ENCODE peak calls at places on chromosomes 3 and 15, in ten cellular contexts. One of them, this sample, is unnamed.

GRCh38 chr3:110420158-110420641 is 651.4 kb upstream of the NECTIN3 start:
- DNase-seq in adipocyte: peak
- DNase-seq in stomach: no peak
- DNase-seq in CD4-positive, CD25-positive, alpha-beta regulatory T cell: no peak
- DNase-seq in neural progenitor cell: no peak
- DNase-seq in coronary artery: no peak
- DNase-seq in body of pancreas: no peak
- DNase-seq in AG09309: peak
- DNase-seq in hepatocyte: no peak
- DNase-seq in HCT116: peak
- DNase-seq in this sample: no peak

GRCh38 chr3:66473637-66474036 is 27.2 kb downstream of the LRIG1 start:
- DNase-seq in adipocyte: peak
- DNase-seq in stomach: no peak
- DNase-seq in CD4-positive, CD25-positive, alpha-beta regulatory T cell: no peak
- DNase-seq in neural progenitor cell: no peak
- DNase-seq in coronary artery: no peak
- DNase-seq in body of pancreas: no peak
- DNase-seq in AG09309: peak
- DNase-seq in hepatocyte: peak
- DNase-seq in HCT116: no peak
- DNase-seq in this sample: no peak

GRCh38 chr15:41881086-41881485 is 12.8 kb downstream of the SPTBN5 start:
- DNase-seq in adipocyte: no peak
- DNase-seq in stomach: no peak
- DNase-seq in CD4-positive, CD25-positive, alpha-beta regulatory T cell: no peak
- DNase-seq in neural progenitor cell: no peak
- DNase-seq in coronary artery: no peak
- DNase-seq in body of pancreas: no peak
- DNase-seq in AG09309: no peak
- DNase-seq in hepatocyte: no peak
- DNase-seq in HCT116: no peak
- DNase-seq in this sample: no peak

GRCh38 chr15:33834892-33835730 is 133.2 kb upstream of the CHRM5 start:
- DNase-seq in adipocyte: peak
- DNase-seq in stomach: no peak
- DNase-seq in CD4-positive, CD25-positive, alpha-beta regulatory T cell: no peak
- DNase-seq in neural progenitor cell: no peak
- DNase-seq in coronary artery: no peak
- DNase-seq in body of pancreas: no peak
- DNase-seq in AG09309: peak
- DNase-seq in hepatocyte: peak
- DNase-seq in HCT116: no peak
- DNase-seq in this sample: no peak

GRCh38 chr15:91407237-91407889 is 307.3 kb downstream of the SV2B start:
- DNase-seq in adipocyte: peak
- DNase-seq in stomach: no peak
- DNase-seq in CD4-positive, CD25-positive, alpha-beta regulatory T cell: peak
- DNase-seq in neural progenitor cell: no peak
- DNase-seq in coronary artery: no peak
- DNase-seq in body of pancreas: no peak
- DNase-seq in AG09309: no peak
- DNase-seq in hepatocyte: peak
- DNase-seq in HCT116: no peak
- DNase-seq in this sample: no peak

GRCh38 chr3:60708191-60708975 is 542.9 kb downstream of the FHIT start:
- DNase-seq in adipocyte: peak
- DNase-seq in stomach: no peak
- DNase-seq in CD4-positive, CD25-positive, alpha-beta regulatory T cell: no peak
- DNase-seq in neural progenitor cell: no peak
- DNase-seq in coronary artery: no peak
- DNase-seq in body of pancreas: no peak
- DNase-seq in AG09309: no peak
- DNase-seq in hepatocyte: peak
- DNase-seq in HCT116: no peak
- DNase-seq in this sample: no peak

GRCh38 chr15:60912984-60913697 is 316.0 kb downstream of the RORA start:
- DNase-seq in adipocyte: no peak
- DNase-seq in stomach: peak
- DNase-seq in CD4-positive, CD25-positive, alpha-beta regulatory T cell: no peak
- DNase-seq in neural progenitor cell: no peak
- DNase-seq in coronary artery: no peak
- DNase-seq in body of pancreas: no peak
- DNase-seq in AG09309: no peak
- DNase-seq in hepatocyte: no peak
- DNase-seq in HCT116: no peak
- DNase-seq in this sample: no peak

GRCh38 chr3:157115069-157116006 is 44.6 kb downstream of the CCNL1 start:
- DNase-seq in adipocyte: no peak
- DNase-seq in stomach: no peak
- DNase-seq in CD4-positive, CD25-positive, alpha-beta regulatory T cell: no peak
- DNase-seq in neural progenitor cell: peak
- DNase-seq in coronary artery: no peak
- DNase-seq in body of pancreas: no peak
- DNase-seq in AG09309: no peak
- DNase-seq in hepatocyte: peak
- DNase-seq in HCT116: no peak
- DNase-seq in this sample: no peak

GRCh38 chr15:68416158-68416535 is 15.8 kb downstream of the ITGA11 start:
- DNase-seq in adipocyte: no peak
- DNase-seq in stomach: no peak
- DNase-seq in CD4-positive, CD25-positive, alpha-beta regulatory T cell: no peak
- DNase-seq in neural progenitor cell: no peak
- DNase-seq in coronary artery: peak
- DNase-seq in body of pancreas: no peak
- DNase-seq in AG09309: no peak
- DNase-seq in hepatocyte: no peak
- DNase-seq in HCT116: no peak
- DNase-seq in this sample: peak

GRCh38 chr15:68417897-68418296 is 14.1 kb downstream of the ITGA11 start:
- DNase-seq in adipocyte: no peak
- DNase-seq in stomach: no peak
- DNase-seq in CD4-positive, CD25-positive, alpha-beta regulatory T cell: no peak
- DNase-seq in neural progenitor cell: no peak
- DNase-seq in coronary artery: no peak
- DNase-seq in body of pancreas: no peak
- DNase-seq in AG09309: no peak
- DNase-seq in hepatocyte: no peak
- DNase-seq in HCT116: no peak
- DNase-seq in this sample: peak

GRCh38 chr15:68415501-68416157 is 16.3 kb downstream of the ITGA11 start:
- DNase-seq in adipocyte: no peak
- DNase-seq in stomach: no peak
- DNase-seq in CD4-positive, CD25-positive, alpha-beta regulatory T cell: no peak
- DNase-seq in neural progenitor cell: no peak
- DNase-seq in coronary artery: peak
- DNase-seq in body of pancreas: no peak
- DNase-seq in AG09309: no peak
- DNase-seq in hepatocyte: no peak
- DNase-seq in HCT116: no peak
- DNase-seq in this sample: peak

GRCh38 chr15:68418611-68419161 is 13.3 kb downstream of the ITGA11 start:
- DNase-seq in adipocyte: peak
- DNase-seq in stomach: peak
- DNase-seq in CD4-positive, CD25-positive, alpha-beta regulatory T cell: no peak
- DNase-seq in neural progenitor cell: no peak
- DNase-seq in coronary artery: peak
- DNase-seq in body of pancreas: no peak
- DNase-seq in AG09309: no peak
- DNase-seq in hepatocyte: peak
- DNase-seq in HCT116: no peak
- DNase-seq in this sample: peak

GRCh38 chr15:68417051-68417450 is 14.9 kb downstream of the ITGA11 start:
- DNase-seq in adipocyte: no peak
- DNase-seq in stomach: no peak
- DNase-seq in CD4-positive, CD25-positive, alpha-beta regulatory T cell: no peak
- DNase-seq in neural progenitor cell: no peak
- DNase-seq in coronary artery: peak
- DNase-seq in body of pancreas: no peak
- DNase-seq in AG09309: no peak
- DNase-seq in hepatocyte: no peak
- DNase-seq in HCT116: no peak
- DNase-seq in this sample: peak
- H3K4me3 ChIP-seq in adipocyte: no peak
- H3K4me3 ChIP-seq in stomach: no peak
- H3K4me3 ChIP-seq in CD4-positive, CD25-positive, alpha-beta regulatory T cell: no peak
- H3K4me3 ChIP-seq in neural progenitor cell: no peak
- H3K4me3 ChIP-seq in coronary artery: no peak
- H3K4me3 ChIP-seq in body of pancreas: no peak
- H3K4me3 ChIP-seq in AG09309: no peak
- H3K4me3 ChIP-seq in hepatocyte: no peak
- H3K4me3 ChIP-seq in HCT116: no peak
- H3K4me3 ChIP-seq in this sample: no peak

GRCh38 chr3:46133285-46133684 is 74.8 kb downstream of the CCR1 start:
- DNase-seq in adipocyte: no peak
- DNase-seq in stomach: no peak
- DNase-seq in CD4-positive, CD25-positive, alpha-beta regulatory T cell: no peak
- DNase-seq in neural progenitor cell: no peak
- DNase-seq in coronary artery: no peak
- DNase-seq in body of pancreas: no peak
- DNase-seq in AG09309: no peak
- DNase-seq in hepatocyte: no peak
- DNase-seq in HCT116: no peak
- DNase-seq in this sample: no peak

GRCh38 chr3:46130631-46131310 is 77.3 kb downstream of the CCR1 start:
- DNase-seq in adipocyte: no peak
- DNase-seq in stomach: no peak
- DNase-seq in CD4-positive, CD25-positive, alpha-beta regulatory T cell: no peak
- DNase-seq in neural progenitor cell: no peak
- DNase-seq in coronary artery: no peak
- DNase-seq in body of pancreas: no peak
- DNase-seq in AG09309: no peak
- DNase-seq in hepatocyte: no peak
- DNase-seq in HCT116: no peak
- DNase-seq in this sample: no peak

GRCh38 chr3:46132565-46132964 is 75.5 kb downstream of the CCR1 start:
- DNase-seq in adipocyte: no peak
- DNase-seq in stomach: no peak
- DNase-seq in CD4-positive, CD25-positive, alpha-beta regulatory T cell: no peak
- DNase-seq in neural progenitor cell: no peak
- DNase-seq in coronary artery: no peak
- DNase-seq in body of pancreas: peak
- DNase-seq in AG09309: no peak
- DNase-seq in hepatocyte: no peak
- DNase-seq in HCT116: no peak
- DNase-seq in this sample: no peak

GRCh38 chr3:46129588-46130272 is 78.4 kb downstream of the CCR1 start:
- DNase-seq in adipocyte: no peak
- DNase-seq in stomach: no peak
- DNase-seq in CD4-positive, CD25-positive, alpha-beta regulatory T cell: no peak
- DNase-seq in neural progenitor cell: no peak
- DNase-seq in coronary artery: no peak
- DNase-seq in body of pancreas: no peak
- DNase-seq in AG09309: no peak
- DNase-seq in hepatocyte: no peak
- DNase-seq in HCT116: no peak
- DNase-seq in this sample: no peak

GRCh38 chr3:46131884-46132478 is 76.1 kb downstream of the CCR1 start:
- DNase-seq in adipocyte: no peak
- DNase-seq in stomach: no peak
- DNase-seq in CD4-positive, CD25-positive, alpha-beta regulatory T cell: no peak
- DNase-seq in neural progenitor cell: no peak
- DNase-seq in coronary artery: no peak
- DNase-seq in body of pancreas: no peak
- DNase-seq in AG09309: no peak
- DNase-seq in hepatocyte: no peak
- DNase-seq in HCT116: no peak
- DNase-seq in this sample: no peak
- H3K4me3 ChIP-seq in adipocyte: no peak
- H3K4me3 ChIP-seq in stomach: no peak
- H3K4me3 ChIP-seq in CD4-positive, CD25-positive, alpha-beta regulatory T cell: no peak
- H3K4me3 ChIP-seq in neural progenitor cell: no peak
- H3K4me3 ChIP-seq in coronary artery: no peak
- H3K4me3 ChIP-seq in body of pancreas: no peak
- H3K4me3 ChIP-seq in AG09309: no peak
- H3K4me3 ChIP-seq in hepatocyte: no peak
- H3K4me3 ChIP-seq in HCT116: no peak
- H3K4me3 ChIP-seq in this sample: no peak

DNA sequence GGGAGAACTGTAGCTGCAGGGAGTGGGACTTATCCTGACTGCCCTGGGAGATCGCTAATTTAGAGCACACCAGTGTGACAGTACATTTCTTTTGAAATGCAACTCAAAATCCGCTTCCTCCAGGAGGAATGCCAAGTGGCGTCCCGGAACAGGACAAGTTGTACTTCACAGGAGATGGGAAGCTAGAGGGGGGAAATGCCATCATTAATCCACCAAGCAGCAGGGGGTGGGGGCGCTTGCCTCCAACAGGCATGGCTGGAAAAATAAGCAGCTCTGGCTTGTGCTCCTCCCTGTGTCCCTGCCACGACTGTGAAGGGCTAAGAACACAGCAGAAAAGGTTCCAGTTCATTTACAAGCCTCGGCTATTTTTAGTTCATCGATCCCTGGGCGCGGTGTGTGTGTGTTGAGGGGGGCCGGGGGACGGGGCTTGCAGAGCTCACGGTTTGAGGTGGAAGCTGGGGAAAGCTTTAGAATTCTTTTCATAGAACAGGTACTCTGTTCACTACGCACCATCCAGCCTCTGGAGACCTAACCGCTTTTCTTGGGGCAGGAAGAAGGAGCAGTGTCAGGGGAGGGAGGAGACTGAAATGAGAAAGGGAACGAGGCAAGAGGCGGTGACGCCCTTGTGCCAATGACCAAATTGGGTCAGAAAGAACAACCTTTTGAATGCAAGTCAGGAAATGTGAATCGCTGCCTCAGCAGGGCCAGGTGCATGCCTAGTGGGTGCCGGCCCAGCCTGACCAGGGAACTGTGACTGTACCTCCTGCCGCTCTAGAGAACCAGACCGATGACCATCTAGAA is 51.8 kb upstream of the DGKG start:
- DNase-seq in adipocyte: peak
- DNase-seq in stomach: peak
- DNase-seq in CD4-positive, CD25-positive, alpha-beta regulatory T cell: no peak
- DNase-seq in neural progenitor cell: peak
- DNase-seq in coronary artery: no peak
- DNase-seq in body of pancreas: peak
- DNase-seq in AG09309: no peak
- DNase-seq in hepatocyte: peak
- DNase-seq in HCT116: no peak
- DNase-seq in this sample: no peak
- H3K4me3 ChIP-seq in adipocyte: peak
- H3K4me3 ChIP-seq in stomach: peak
- H3K4me3 ChIP-seq in CD4-positive, CD25-positive, alpha-beta regulatory T cell: peak
- H3K4me3 ChIP-seq in neural progenitor cell: peak
- H3K4me3 ChIP-seq in coronary artery: peak
- H3K4me3 ChIP-seq in body of pancreas: peak
- H3K4me3 ChIP-seq in AG09309: peak
- H3K4me3 ChIP-seq in hepatocyte: no peak
- H3K4me3 ChIP-seq in HCT116: peak
- H3K4me3 ChIP-seq in this sample: peak

GRCh38 chr3:55690746-55691540 is 203.8 kb upstream of the WNT5A start:
- DNase-seq in adipocyte: peak
- DNase-seq in stomach: no peak
- DNase-seq in CD4-positive, CD25-positive, alpha-beta regulatory T cell: no peak
- DNase-seq in neural progenitor cell: peak
- DNase-seq in coronary artery: no peak
- DNase-seq in body of pancreas: no peak
- DNase-seq in AG09309: no peak
- DNase-seq in hepatocyte: no peak
- DNase-seq in HCT116: no peak
- DNase-seq in this sample: no peak

GRCh38 chr3:55686720-55687254 is 199.7 kb upstream of the WNT5A start:
- DNase-seq in adipocyte: no peak
- DNase-seq in stomach: no peak
- DNase-seq in CD4-positive, CD25-positive, alpha-beta regulatory T cell: no peak
- DNase-seq in neural progenitor cell: no peak
- DNase-seq in coronary artery: no peak
- DNase-seq in body of pancreas: no peak
- DNase-seq in AG09309: no peak
- DNase-seq in hepatocyte: no peak
- DNase-seq in HCT116: no peak
- DNase-seq in this sample: no peak

GRCh38 chr3:55687526-55687925 is 200.4 kb upstream of the WNT5A start:
- DNase-seq in adipocyte: no peak
- DNase-seq in stomach: no peak
- DNase-seq in CD4-positive, CD25-positive, alpha-beta regulatory T cell: no peak
- DNase-seq in neural progenitor cell: no peak
- DNase-seq in coronary artery: no peak
- DNase-seq in body of pancreas: no peak
- DNase-seq in AG09309: no peak
- DNase-seq in hepatocyte: no peak
- DNase-seq in HCT116: no peak
- DNase-seq in this sample: no peak

GRCh38 chr3:55690161-55690560 is 203.1 kb upstream of the WNT5A start:
- DNase-seq in adipocyte: no peak
- DNase-seq in stomach: no peak
- DNase-seq in CD4-positive, CD25-positive, alpha-beta regulatory T cell: no peak
- DNase-seq in neural progenitor cell: peak
- DNase-seq in coronary artery: no peak
- DNase-seq in body of pancreas: no peak
- DNase-seq in AG09309: no peak
- DNase-seq in hepatocyte: no peak
- DNase-seq in HCT116: no peak
- DNase-seq in this sample: no peak

GRCh38 chr3:55688154-55688553 is 201.0 kb upstream of the WNT5A start:
- DNase-seq in adipocyte: no peak
- DNase-seq in stomach: no peak
- DNase-seq in CD4-positive, CD25-positive, alpha-beta regulatory T cell: no peak
- DNase-seq in neural progenitor cell: no peak
- DNase-seq in coronary artery: no peak
- DNase-seq in body of pancreas: no peak
- DNase-seq in AG09309: no peak
- DNase-seq in hepatocyte: no peak
- DNase-seq in HCT116: no peak
- DNase-seq in this sample: no peak
- H3K4me3 ChIP-seq in adipocyte: no peak
- H3K4me3 ChIP-seq in stomach: no peak
- H3K4me3 ChIP-seq in CD4-positive, CD25-positive, alpha-beta regulatory T cell: no peak
- H3K4me3 ChIP-seq in neural progenitor cell: no peak
- H3K4me3 ChIP-seq in coronary artery: no peak
- H3K4me3 ChIP-seq in body of pancreas: no peak
- H3K4me3 ChIP-seq in AG09309: no peak
- H3K4me3 ChIP-seq in hepatocyte: no peak
- H3K4me3 ChIP-seq in HCT116: no peak
- H3K4me3 ChIP-seq in this sample: no peak

This sample was measured in colonic mucosa.